ENCODE peak calls at places on chromosomes 5 and 9, in five cellular contexts. D is colonic mucosa, P is GM12865, H is tibial nerve, U is neural progenitor cell. S is an unnamed sample.

GRCh38 chr5:140251527-140251973 is 51.4 kb downstream of the PFDN1 start:
- DNase-seq in D (no peak), H (no peak), P (peak; percentile 74), U (no peak), S (no peak)

GRCh38 chr5:169837686-169838085 is 142.6 kb downstream of the INSYN2B start:
- DNase-seq in H (no peak), U (no peak), P (no peak), D (no peak), S (no peak)

GRCh38 chr9:137021979-137022619 is 5.9 kb downstream of the ABCA2 start:
- DNase-seq in P (peak; percentile 81), H (no peak), D (peak; percentile 98), U (peak; percentile 78), S (peak; percentile 99)

GRCh38 chr9:83294816-83295215 is 231.9 kb upstream of the RASEF start:
- DNase-seq in H (no peak), D (no peak), U (no peak), P (no peak), S (no peak)

GRCh38 chr9:17609312-17610005 is 30.6 kb downstream of the SH3GL2 start:
- DNase-seq in D (no peak), U (no peak), H (no peak), P (no peak), S (no peak)

GRCh38 chr5:113278976-113279375 is 155.8 kb downstream of the TSSK1B start:
- DNase-seq in P (peak; percentile 9), D (no peak), H (no peak), U (no peak), S (no peak)

GRCh38 chr5:103259705-103260355 is 1.3 kb downstream of the MACIR start:
- DNase-seq in H (no peak), D (peak; percentile 70), P (no peak), U (peak; percentile 70), S (no peak)

GRCh38 chr9:84940294-84940693 is 270.8 kb downstream of the NTRK2 start:
- DNase-seq in H (no peak), D (no peak), U (no peak), P (no peak), S (no peak)

GRCh38 chr9:19286634-19287188 is 56.2 kb downstream of the DENND4C start:
- DNase-seq in H (no peak), P (no peak), D (peak; percentile 89), U (no peak), S (peak; percentile 53)

GRCh38 chr5:142605649-142606048 is 80.2 kb downstream of the FGF1 start:
- DNase-seq in P (no peak), U (no peak), D (no peak), H (no peak), S (no peak)

GRCh38 chr9:93390953-93391515 is 60.5 kb upstream of the FAM120A start:
- DNase-seq in U (no peak), H (no peak), D (peak; percentile 40), P (no peak), S (no peak)

GRCh38 chr9:69174645-69175487 is 789 bp downstream of the TJP2 start:
- DNase-seq in D (peak; percentile 28), U (peak; percentile 54), H (no peak), P (peak; percentile 88), S (no peak)

GRCh38 chr9:34121996-34122395 is 4.5 kb downstream of the DCAF12 start:
- DNase-seq in U (no peak), H (no peak), P (no peak), D (no peak), S (no peak)

GRCh38 chr5:3428355-3428754 is 167.3 kb upstream of the IRX1 start:
- DNase-seq in D (no peak), H (no peak), U (peak; percentile 29), P (no peak), S (no peak)

GRCh38 chr9:28024616-28025147 is 451.4 kb upstream of the C9orf72 start:
- DNase-seq in H (no peak), P (no peak), D (no peak), U (no peak), S (no peak)

GRCh38 chr5:42403236-42403635 is 20.0 kb upstream of the GHR start:
- DNase-seq in P (no peak), H (no peak), U (no peak), D (no peak), S (no peak)

GRCh38 chr9:113215142-113215541 is 5.9 kb downstream of the FKBP15 start:
- DNase-seq in H (no peak), D (no peak), P (peak; percentile 51), U (no peak), S (no peak)

GRCh38 chr9:137421838-137422667 is 909 bp downstream of the EXD3 start:
- DNase-seq in P (no peak), D (no peak), H (no peak), U (no peak), S (no peak)

GRCh38 chr9:79353856-79354520 is 217.8 kb upstream of the TLE4 start:
- DNase-seq in P (no peak), H (no peak), U (no peak), D (no peak), S (no peak)

GRCh38 chr5:110506378-110506777 is 220.1 kb downstream of the TMEM232 start:
- DNase-seq in H (no peak), P (no peak), U (no peak), D (no peak), S (no peak)

GRCh38 chr5:40986666-40987065 is 77.4 kb downstream of the C7 start:
- DNase-seq in U (no peak), D (no peak), H (no peak), P (no peak), S (no peak)

GRCh38 chr9:81666123-81666522 is 23.2 kb downstream of the TLE1 start:
- DNase-seq in H (no peak), D (no peak), P (no peak), U (no peak), S (no peak)

GRCh38 chr9:123401879-123402513 is 46.0 kb downstream of the CRB2 start:
- DNase-seq in U (peak; percentile 73), P (peak; percentile 54), D (peak; percentile 50), H (no peak), S (no peak)

GRCh38 chr9:123402981-123403509 is 47.0 kb downstream of the CRB2 start:
- DNase-seq in H (no peak), U (peak; percentile 44), P (no peak), D (no peak), S (no peak)

GRCh38 chr9:123400926-123401503 is 45.0 kb downstream of the CRB2 start:
- DNase-seq in U (no peak), D (no peak), P (no peak), H (no peak), S (no peak)

GRCh38 chr9:123397975-123398374 is 42.0 kb downstream of the CRB2 start:
- DNase-seq in P (no peak), H (no peak), D (no peak), U (no peak), S (no peak)

GRCh38 chr9:123399803-123400378 is 43.9 kb downstream of the CRB2 start:
- DNase-seq in D (peak; percentile 38), H (no peak), U (peak; percentile 50), P (peak; percentile 28), S (no peak)
- TF ChIP-seq CTCF in D (peak; percentile 37), H (no peak), U (peak; percentile 73), P (peak; percentile 55), S (peak; percentile 36)

DNA sequence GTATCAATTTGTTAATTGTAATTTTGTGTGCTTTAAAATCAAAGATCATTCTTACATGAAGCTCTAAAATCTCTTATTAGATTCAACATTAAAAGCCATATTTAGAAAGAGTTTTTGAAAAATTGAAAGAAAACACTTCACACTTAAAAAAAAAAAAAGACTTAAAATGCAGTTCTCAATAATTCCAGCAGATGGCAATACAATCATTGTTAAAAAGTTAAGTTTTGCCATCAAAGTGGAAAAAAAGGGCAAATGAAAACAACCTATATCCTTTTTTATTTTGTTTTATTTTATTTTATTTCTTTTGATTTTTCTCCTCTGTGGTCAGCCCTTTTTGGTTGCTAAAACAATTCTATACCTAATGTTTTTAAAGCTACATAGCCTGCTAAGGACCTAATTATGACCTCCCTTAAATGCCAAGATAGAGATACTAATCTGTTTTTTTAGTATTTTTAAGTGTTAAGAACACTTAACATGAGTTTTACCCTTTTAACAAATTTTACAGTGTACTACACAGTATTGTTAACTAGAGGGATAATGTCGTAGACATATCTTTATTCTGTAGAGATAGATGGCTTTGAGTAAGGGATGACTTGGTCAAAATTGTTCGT is 154.2 kb upstream of the DAB2 start:
- DNase-seq in U (no peak), H (no peak), P (peak; percentile 4), D (no peak), S (no peak)
- TF ChIP-seq CTCF in U (peak; percentile 77), H (peak; percentile 48), P (peak; percentile 30), D (peak; percentile 68), S (peak; percentile 45)

DNA sequence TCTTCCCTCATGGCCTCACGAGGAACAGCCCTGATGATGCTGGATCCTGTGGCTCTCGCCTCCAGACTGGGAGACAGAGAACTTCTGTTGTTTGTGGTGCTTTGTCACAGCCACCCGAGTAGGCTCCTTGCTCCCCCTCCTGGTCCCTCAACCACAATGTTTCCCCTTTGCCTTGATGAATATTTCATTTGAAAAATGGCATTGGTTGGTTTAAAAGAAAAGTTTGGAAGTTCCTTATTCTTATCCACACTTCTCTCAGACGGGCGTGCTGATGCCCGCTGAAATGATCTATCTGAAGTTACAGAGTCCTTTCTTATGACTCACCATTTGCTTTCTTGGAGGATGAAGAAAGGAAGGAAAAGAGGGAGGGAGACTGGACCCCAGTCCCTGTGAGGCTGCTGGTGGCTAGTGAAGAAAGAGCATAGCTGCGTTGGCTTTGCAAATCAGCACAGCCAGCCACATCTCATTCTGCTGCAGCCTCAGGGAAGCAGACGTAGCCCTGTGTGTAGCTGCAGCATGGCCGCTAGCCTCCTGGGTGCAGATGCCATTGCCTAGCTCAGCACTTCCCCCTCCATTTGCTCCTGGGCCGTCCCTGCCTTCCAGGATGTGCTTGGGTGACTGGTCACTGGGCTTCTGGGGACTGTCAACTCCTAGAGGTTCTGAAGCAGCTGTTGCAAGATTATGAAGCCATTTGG is 185.9 kb downstream of the ERCC6L2 start:
- DNase-seq in H (no peak), P (peak; percentile 27), U (peak; percentile 50), D (no peak), S (no peak)
- TF ChIP-seq CTCF in H (peak; percentile 50), P (peak; percentile 32), U (peak; percentile 52), D (peak; percentile 44), S (peak; percentile 56)

GRCh38 chr9:121989010-121989409 is 104.1 kb downstream of the TTLL11 start:
- DNase-seq in P (no peak), D (no peak), U (peak; percentile 70), H (no peak), S (no peak)
- TF ChIP-seq CTCF in P (no peak), D (no peak), U (peak; percentile 57), H (no peak), S (peak; percentile 8)

DNA sequence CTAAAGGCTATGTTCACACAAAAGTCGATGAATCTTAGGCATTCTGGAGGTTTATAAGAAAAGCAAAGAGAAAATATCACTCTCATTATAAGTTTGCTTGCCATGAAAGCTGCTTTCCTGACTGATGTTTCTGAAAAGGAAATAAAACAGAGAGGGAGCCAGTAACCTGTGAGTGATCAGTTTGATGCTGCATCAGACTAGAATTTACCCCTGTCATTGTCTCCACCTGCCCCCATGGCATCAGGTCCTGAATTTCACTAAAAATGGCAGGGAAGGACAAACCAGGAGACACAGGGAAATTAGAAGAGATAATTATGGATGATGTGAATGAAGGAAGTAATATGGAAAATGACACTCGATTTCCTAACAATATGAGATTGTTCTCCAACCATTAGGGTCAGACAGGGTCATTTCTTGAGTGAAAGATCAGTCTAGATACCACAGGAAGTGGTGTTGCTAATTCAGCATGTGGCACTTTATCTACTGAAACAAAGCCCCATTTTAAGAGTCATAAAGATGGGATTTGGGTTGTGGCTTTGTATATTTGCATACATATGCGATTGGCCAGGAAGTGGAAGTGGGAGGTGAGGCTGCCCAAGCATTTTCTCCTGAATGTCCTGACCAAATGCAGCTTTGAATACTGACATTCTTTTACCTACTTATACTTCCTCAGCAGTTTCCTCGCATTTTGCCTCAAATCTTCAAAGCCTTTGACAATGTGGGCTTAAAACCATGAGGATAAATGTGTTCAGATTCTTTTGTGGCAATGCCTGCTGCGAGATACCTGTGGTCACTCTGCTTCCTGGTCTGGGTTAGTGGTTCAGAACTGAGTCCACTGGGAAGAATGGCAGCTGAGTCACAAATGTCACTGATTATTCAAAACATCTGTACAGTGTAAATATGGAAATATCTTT is 29.7 kb downstream of the MEGF10 start:
- DNase-seq in P (peak; percentile 75), H (no peak), D (no peak), U (no peak), S (no peak)
- TF ChIP-seq CTCF in P (no peak), H (no peak), D (no peak), U (no peak), S (no peak)